ENCODE peak calls at places on chromosome 15, in nine cellular contexts. O, B, F, S, E, P, X, K and M are unnamed samples.

GRCh38 chr15:41965441-41966413 is 6.6 kb downstream of the EHD4 start:
- DNase-seq in O (no peak), B (peak; percentile 67), F (no peak), S (peak; percentile 85), E (no peak), P (no peak), X (no peak), K (no peak), M (no peak)

GRCh38 chr15:88896339-88897033 is 1.1 kb upstream of the HAPLN3 start:
- DNase-seq in O (no peak), B (no peak), F (no peak), S (no peak), E (no peak), P (no peak), X (no peak), K (no peak), M (no peak)

GRCh38 chr15:46848704-46849103 is 868.6 kb upstream of the SEMA6D start:
- DNase-seq in O (peak; percentile 71), B (no peak), F (no peak), S (no peak), E (no peak), P (no peak), X (no peak), K (peak; percentile 1), M (peak; percentile 90)

GRCh38 chr15:42239528-42240245 is 31.6 kb upstream of the VPS39 start:
- DNase-seq in O (no peak), B (no peak), F (no peak), S (no peak), E (no peak), P (no peak), X (no peak), K (peak; percentile 7), M (no peak)

GRCh38 chr15:52295421-52295991 is at the start of gene MYO5C:
- DNase-seq in O (peak; percentile 33), B (peak; percentile 95), F (no peak), S (peak; percentile 78), E (peak; percentile 70), P (peak; percentile 96), X (peak; percentile 83), K (peak; percentile 11), M (no peak)

GRCh38 chr15:99102332-99103235 is 2.3 kb upstream of the SYNM start:
- DNase-seq in O (no peak), B (no peak), F (no peak), S (no peak), E (no peak), P (no peak), X (no peak), K (no peak), M (no peak)

GRCh38 chr15:62647195-62647865 is 395.2 kb upstream of the TPM1 start:
- DNase-seq in O (peak; percentile 75), B (peak; percentile 47), F (no peak), S (no peak), E (peak; percentile 62), P (no peak), X (peak; percentile 90), K (peak; percentile 47), M (peak; percentile 70)

GRCh38 chr15:73694419-73694818 is 10.2 kb downstream of the CD276 start:
- DNase-seq in O (peak; percentile 20), B (no peak), F (no peak), S (no peak), E (no peak), P (no peak), X (no peak), K (no peak), M (no peak)

GRCh38 chr15:42939841-42940240 is 19.3 kb upstream of the TTBK2 start:
- DNase-seq in O (no peak), B (no peak), F (no peak), S (no peak), E (no peak), P (no peak), X (no peak), K (no peak), M (no peak)

GRCh38 chr15:67762610-67763368 is 62.5 kb upstream of the SKOR1 start:
- DNase-seq in O (no peak), B (no peak), F (no peak), S (no peak), E (no peak), P (no peak), X (no peak), K (no peak), M (peak; percentile 22)

GRCh38 chr15:76802411-76802810 is 102.7 kb downstream of the SCAPER start:
- DNase-seq in O (no peak), B (no peak), F (no peak), S (no peak), E (no peak), P (no peak), X (no peak), K (no peak), M (no peak)

GRCh38 chr15:81095690-81096365 is 38.2 kb upstream of the CFAP161 start:
- DNase-seq in O (no peak), B (no peak), F (no peak), S (no peak), E (no peak), P (no peak), X (no peak), K (no peak), M (no peak)

GRCh38 chr15:42577514-42578031 is 2.2 kb downstream of the STARD9 start:
- DNase-seq in O (peak; percentile 85), B (no peak), F (no peak), S (peak; percentile 29), E (no peak), P (no peak), X (no peak), K (peak; percentile 60), M (peak; percentile 75)

GRCh38 chr15:62059818-62060115 is 480 bp downstream of the VPS13C start:
- DNase-seq in O (peak; percentile 53), B (peak; percentile 61), F (no peak), S (peak; percentile 51), E (peak; percentile 50), P (peak; percentile 80), X (peak; percentile 62), K (peak; percentile 49), M (no peak)

GRCh38 chr15:67813104-67813634 is 12.1 kb upstream of the SKOR1 start:
- DNase-seq in O (no peak), B (no peak), F (no peak), S (no peak), E (no peak), P (peak; percentile 38), X (no peak), K (no peak), M (no peak)

GRCh38 chr15:40420793-40421192 is 15.2 kb downstream of the IVD start:
- DNase-seq in O (no peak), B (peak; percentile 88), F (no peak), S (no peak), E (no peak), P (peak; percentile 90), X (no peak), K (no peak), M (no peak)

GRCh38 chr15:70095387-70096214 is 2.1 kb downstream of the TLE3 start:
- DNase-seq in O (no peak), B (peak; percentile 18), F (no peak), S (peak; percentile 37), E (peak; percentile 58), P (peak; percentile 77), X (no peak), K (no peak), M (peak; percentile 29)

DNA sequence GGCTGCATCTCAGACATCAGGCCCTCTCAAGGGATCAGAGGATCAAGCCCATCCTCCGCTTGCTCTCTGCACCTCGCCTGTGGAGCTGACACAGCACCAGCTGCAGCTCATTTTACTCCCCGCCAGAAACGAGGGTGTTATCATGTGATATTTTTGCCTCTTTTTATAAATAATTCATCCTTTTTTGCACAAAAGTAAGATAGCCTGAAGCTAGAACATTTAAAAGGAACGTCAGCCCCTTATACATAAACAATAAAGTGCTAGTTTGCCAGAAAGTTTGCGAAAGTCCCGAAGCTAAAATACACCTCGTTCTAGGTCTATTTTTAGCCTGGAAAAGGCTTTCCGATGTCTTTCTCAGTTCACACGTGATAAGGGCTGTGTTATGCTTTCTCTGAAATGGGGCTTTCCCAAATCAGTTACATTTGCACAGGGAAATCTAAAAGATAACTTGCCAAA is 9.6 kb upstream of the FAM174B start:
- DNase-seq in O (no peak), B (peak; percentile 56), F (no peak), S (no peak), E (no peak), P (no peak), X (no peak), K (peak; percentile 90), M (peak; percentile 2)
- H3K4me3 ChIP-seq in O (no peak overlapping the region), B (no peak overlapping the region), F (no peak overlapping the region), S (no peak overlapping the region), E (peak overlapping the region; percentile 42), P (no peak overlapping the region), X (no peak overlapping the region), K (no peak overlapping the region), M (no peak overlapping the region)

GRCh38 chr15:92425578-92426225 is 32.0 kb downstream of the ST8SIA2 start:
- DNase-seq in O (no peak), B (no peak), F (no peak), S (no peak), E (no peak), P (no peak), X (no peak), K (no peak), M (no peak)
- TF ChIP-seq CTCF in O (no peak), B (no peak), F (no peak), S (no peak), E (no peak), P (no peak), X (no peak), K (no peak), M (no peak)

GRCh38 chr15:66085128-66085527 is 168.4 kb downstream of the MEGF11 start:
- DNase-seq in O (no peak), B (no peak), F (no peak), S (no peak), E (no peak), P (no peak), X (peak; percentile 18), K (no peak), M (no peak)
- H3K4me3 ChIP-seq in O (no peak overlapping the region), B (no peak overlapping the region), F (no peak overlapping the region), S (no peak overlapping the region), E (no peak overlapping the region), P (no peak overlapping the region), X (no peak overlapping the region), K (no peak overlapping the region), M (no peak overlapping the region)

GRCh38 chr15:65032823-65033537 is 3.5 kb upstream of the MTFMT start:
- DNase-seq in O (peak; percentile 53), B (peak; percentile 71), F (no peak), S (peak; percentile 69), E (peak; percentile 46), P (peak; percentile 84), X (peak; percentile 96), K (peak; percentile 74), M (peak; percentile 71)

GRCh38 chr15:65029736-65030208 is 333 bp upstream of the MTFMT start:
- DNase-seq in O (no peak), B (no peak), F (no peak), S (no peak), E (no peak), P (no peak), X (no peak), K (no peak), M (no peak)

GRCh38 chr15:65034719-65035118 is 5.3 kb upstream of the MTFMT start:
- DNase-seq in O (no peak), B (no peak), F (no peak), S (no peak), E (no peak), P (no peak), X (no peak), K (no peak), M (no peak)

GRCh38 chr15:65037279-65037678 is 7.8 kb upstream of the MTFMT start:
- DNase-seq in O (no peak), B (no peak), F (no peak), S (no peak), E (no peak), P (no peak), X (no peak), K (no peak), M (no peak)

GRCh38 chr15:65033659-65034269 is 4.3 kb upstream of the MTFMT start:
- DNase-seq in O (peak; percentile 49), B (no peak), F (no peak), S (no peak), E (no peak), P (no peak), X (peak; percentile 64), K (peak; percentile 63), M (peak; percentile 83)
- TF ChIP-seq CTCF in O (peak; percentile 69), B (no peak), F (peak; percentile 44), S (peak; percentile 49), E (peak; percentile 40), P (peak; percentile 54), X (peak; percentile 51), K (peak; percentile 67), M (peak; percentile 75)